ENCODE peak calls at places on chromosomes 4 and X, in five cellular contexts. H, Z, C, W and S are unnamed samples.
A peak's percentile ranks its signal among the peaks of the same experiment; 100 is the strongest.

GRCh38 chr4:133711817-133712216 is 489.8 kb downstream of the PABPC4L start:
- DNase-seq in H (no peak), Z (no peak), C (no peak), W (no peak), S (no peak)

GRCh38 chr4:122668241-122668640 is 47.4 kb upstream of the IL21 start:
- DNase-seq in H (no peak), Z (peak; percentile 82), C (no peak), W (no peak), S (no peak)

GRCh38 chr4:10096201-10096975 is 20.2 kb downstream of the WDR1 start:
- DNase-seq in H (no peak), Z (peak; percentile 95), C (peak; percentile 37), W (peak; percentile 72), S (peak; percentile 82)

GRCh38 chrX:140346711-140347110 is 158.2 kb downstream of the SOX3 start:
- DNase-seq in H (no peak), Z (no peak), C (no peak), W (no peak), S (no peak)

GRCh38 chrX:39261446-39262147 is 460.3 kb downstream of the MID1IP1 start:
- DNase-seq in H (peak; percentile 13), Z (peak; percentile 55), C (no peak), W (no peak), S (no peak)

GRCh38 chrX:140110081-140110650 is 144.8 kb upstream of the CXorf66 start:
- DNase-seq in H (no peak), Z (no peak), C (no peak), W (no peak), S (no peak)

GRCh38 chr4:67292045-67292444 is 253.3 kb downstream of the CENPC start:
- DNase-seq in H (no peak), Z (no peak), C (no peak), W (no peak), S (no peak)

GRCh38 chr4:152385551-152385950 is 150.3 kb downstream of the FBXW7 start:
- DNase-seq in H (no peak), Z (peak; percentile 29), C (no peak), W (no peak), S (no peak)

GRCh38 chr4:53501561-53501960 is 89.7 kb downstream of the LNX1 start:
- DNase-seq in H (no peak), Z (no peak), C (no peak), W (no peak), S (no peak)

GRCh38 chr4:2789801-2790582 is 2.9 kb upstream of the SH3BP2 start:
- DNase-seq in H (no peak), Z (no peak), C (no peak), W (no peak), S (no peak)

GRCh38 chr4:105182211-105182610 is 35.5 kb downstream of the TET2 start:
- DNase-seq in H (no peak), Z (no peak), C (no peak), W (no peak), S (no peak)

GRCh38 chrX:31349515-31349914 is 277.7 kb upstream of the FTHL17 start:
- DNase-seq in H (no peak), Z (no peak), C (no peak), W (no peak), S (no peak)

GRCh38 chrX:258291-259040 is 22.7 kb upstream of the PLCXD1 start:
- DNase-seq in H (no peak), Z (no peak), C (no peak), W (no peak), S (peak; percentile 15)

GRCh38 chrX:12868747-12869146 is 1.9 kb downstream of the TLR7 start:
- DNase-seq in H (no peak), Z (no peak), C (no peak), W (no peak), S (no peak)

GRCh38 chrX:72572248-72573157 is at the start of gene HDAC8:
- DNase-seq in H (peak; percentile 66), Z (peak; percentile 67), C (no peak), W (peak; percentile 64), S (peak; percentile 77)

GRCh38 chr4:90127706-90128345 is 632 bp downstream of the CCSER1 start:
- DNase-seq in H (no peak), Z (no peak), C (no peak), W (no peak), S (peak; percentile 35)

GRCh38 chr4:52619591-52619931 is 39.5 kb downstream of the USP46 start:
- DNase-seq in H (no peak), Z (no peak), C (no peak), W (no peak), S (no peak)

GRCh38 chr4:15150636-15151432 is 148.6 kb downstream of the CPEB2 start:
- DNase-seq in H (no peak), Z (no peak), C (no peak), W (no peak), S (no peak)

GRCh38 chr4:54723786-54724185 is 66.0 kb downstream of the KIT start:
- DNase-seq in H (no peak), Z (no peak), C (no peak), W (no peak), S (no peak)

GRCh38 chrX:9643807-9644206 is 121.8 kb downstream of the GPR143 start:
- DNase-seq in H (no peak), Z (no peak), C (no peak), W (no peak), S (no peak)

GRCh38 chr4:127783026-127783769 is 1.1 kb downstream of the HSPA4L start:
- DNase-seq in H (no peak), Z (peak; percentile 38), C (no peak), W (peak; percentile 54), S (peak; percentile 80)

GRCh38 chrX:46582325-46582724 is 8.8 kb downstream of the CHST7 start:
- DNase-seq in H (no peak), Z (no peak), C (no peak), W (no peak), S (no peak)

GRCh38 chr4:118911162-118911791 is 22.6 kb downstream of the SYNPO2 start:
- DNase-seq in H (no peak), Z (no peak), C (no peak), W (no peak), S (no peak)

GRCh38 chr4:80184053-80184790 is 13.1 kb upstream of the PRDM8 start:
- DNase-seq in H (peak; percentile 80), Z (peak; percentile 91), C (peak; percentile 82), W (peak; percentile 88), S (peak; percentile 90)

GRCh38 chr4:138925495-138925894 is 90.1 kb upstream of the NOCT start:
- DNase-seq in H (no peak), Z (no peak), C (no peak), W (no peak), S (no peak)

GRCh38 chrX:18410038-18410437 is 15.4 kb upstream of the CDKL5 start:
- DNase-seq in H (no peak), Z (no peak), C (no peak), W (no peak), S (no peak)

GRCh38 chrX:7083468-7084396 is 63.8 kb upstream of the STS start:
- DNase-seq in H (no peak), Z (peak; percentile 89), C (no peak), W (no peak), S (no peak)

GRCh38 chr4:1976416-1977352 is 32.1 kb downstream of the NELFA start:
- DNase-seq in H (no peak), Z (no peak), C (no peak), W (no peak), S (no peak)

GRCh38 chrX:16828126-16828908 is 41.8 kb downstream of the RBBP7 start:
- DNase-seq in H (no peak), Z (no peak), C (no peak), W (peak; percentile 85), S (peak; percentile 37)